ENCODE peak calls at places on chromosomes 6 and 20, in nine cellular contexts. T is T-helper 17 cell; N is dermis microvascular lymphatic vessel endothelial cell; L is hepatic stellate cell; X is CD8-positive, alpha-beta memory T cell; G is NCI-H345; A is GDM1; I is tibial artery; W is epithelial cell of esophagus. O is an unnamed sample.

GRCh38 chr6:29850011-29850553 is 22.5 kb downstream of the HLA-G start:
- DNase-seq in L (peak), W (peak), G (no peak), T (peak), X (no peak), N (peak), A (no peak), I (no peak), O (no peak)

GRCh38 chr20:2799688-2800589 is 488 bp downstream of the CPXM1 start:
- DNase-seq in L (no peak), G (no peak), I (no peak), N (no peak), W (no peak), X (no peak), A (no peak), T (no peak), O (no peak)

GRCh38 chr6:154583546-154584188 is 73.2 kb upstream of the CNKSR3 start:
- DNase-seq in A (no peak), L (no peak), W (no peak), I (no peak), N (no peak), X (no peak), T (no peak), G (no peak), O (no peak)

GRCh38 chr6:33312361-33313104 is 1.3 kb downstream of the TAPBP start:
- DNase-seq in W (peak), I (peak), N (peak), A (peak), X (peak), L (peak), G (peak), T (peak), O (peak)

GRCh38 chr6:72748759-72749158 is 126.9 kb downstream of the KCNQ5 start:
- DNase-seq in L (peak), A (peak), N (no peak), X (no peak), I (no peak), G (no peak), T (no peak), W (peak), O (no peak)

GRCh38 chr20:51696304-51697118 is 71.7 kb downstream of the ATP9A start:
- DNase-seq in L (peak), N (peak), X (no peak), G (peak), A (no peak), T (no peak), W (no peak), I (no peak), O (no peak)

GRCh38 chr6:113649276-113649675 is 207.9 kb upstream of the MARCKS start:
- DNase-seq in W (peak), I (no peak), L (no peak), G (no peak), A (no peak), X (no peak), N (no peak), T (no peak), O (no peak)

GRCh38 chr20:11852801-11853200 is 64.9 kb upstream of the BTBD3 start:
- DNase-seq in G (no peak), T (no peak), A (no peak), I (no peak), L (peak), N (no peak), W (peak), X (no peak), O (no peak)

GRCh38 chr20:53220482-53221307 is 248.5 kb downstream of the TSHZ2 start:
- DNase-seq in L (no peak), W (no peak), I (no peak), A (no peak), X (no peak), T (no peak), N (no peak), G (no peak), O (no peak)

GRCh38 chr6:156832166-156832743 is 55.1 kb downstream of the ARID1B start:
- DNase-seq in X (no peak), L (peak), A (no peak), T (no peak), N (peak), G (peak), I (no peak), W (peak), O (no peak)

GRCh38 chr6:31738048-31738979 is 1.5 kb upstream of the MSH5 start:
- DNase-seq in G (peak), W (peak), I (no peak), T (peak), A (peak), X (peak), N (peak), L (peak), O (peak)

GRCh38 chr6:5099537-5099936 is 14.4 kb downstream of the PPP1R3G start:
- DNase-seq in T (no peak), A (no peak), X (no peak), N (no peak), L (no peak), I (no peak), W (peak), G (no peak), O (no peak)

GRCh38 chr6:10303806-10304520 is 110.9 kb downstream of the TFAP2A start:
- DNase-seq in A (no peak), X (no peak), N (no peak), L (no peak), T (no peak), I (no peak), W (no peak), G (no peak), O (no peak)

GRCh38 chr6:34593741-34594140 is 37.6 kb upstream of the SPDEF start:
- DNase-seq in L (no peak), T (no peak), N (peak), A (no peak), I (no peak), X (no peak), W (peak), G (no peak), O (no peak)

GRCh38 chr6:137724018-137724403 is 143.0 kb upstream of the TNFAIP3 start:
- DNase-seq in A (no peak), W (peak), I (no peak), N (no peak), T (no peak), L (no peak), G (no peak), X (no peak), O (no peak)